ENCODE peak calls at places on chromosomes 5 and 9, in four cellular contexts. N is HepG2, S is K562, D is GM12878. R is an unnamed sample.

GRCh38 chr9:84501587-84501986 is 161.0 kb upstream of the SLC28A3 start:
- DNase-seq in N (no peak), S (no peak), D (no peak), R (no peak)

GRCh38 chr5:78327761-78328510 is 32.5 kb upstream of the SCAMP1 start:
- DNase-seq in N (no peak), S (no peak), D (no peak), R (no peak)

GRCh38 chr9:94860678-94861588 is 134.4 kb downstream of the AOPEP start:
- DNase-seq in N (no peak), S (no peak), D (peak), R (no peak)

GRCh38 chr5:89012361-89012760 is 129.4 kb upstream of the MEF2C start:
- DNase-seq in N (no peak), S (no peak), D (no peak), R (no peak)

GRCh38 chr9:123329329-123329955 is 26.6 kb upstream of the CRB2 start:
- DNase-seq in N (peak), S (peak), D (no peak), R (no peak)

GRCh38 chr9:120221844-120222243 is 358.1 kb downstream of the CDK5RAP2 start:
- DNase-seq in N (no peak), S (no peak), D (no peak), R (peak)

GRCh38 chr5:12526113-12526512 is 621.9 kb upstream of the CTNND2 start:
- DNase-seq in N (no peak), S (no peak), D (no peak), R (no peak)

GRCh38 chr9:35603986-35604577 is 980 bp upstream of the TESK1 start:
- DNase-seq in N (peak), S (peak), D (peak), R (peak)

GRCh38 chr5:133797167-133797566 is 171.3 kb downstream of the C5orf15 start:
- DNase-seq in N (no peak), S (no peak), D (no peak), R (no peak)

GRCh38 chr9:136016882-136017812 is 56.0 kb upstream of the UBAC1 start:
- DNase-seq in N (no peak), S (no peak), D (no peak), R (peak)

GRCh38 chr9:136499935-136500910 is 17.4 kb upstream of the SEC16A start:
- DNase-seq in N (no peak), S (no peak), D (no peak), R (no peak)

GRCh38 chr5:90569084-90569483 is 10.5 kb downstream of the ADGRV1 start:
- DNase-seq in N (no peak), S (no peak), D (no peak), R (no peak)

GRCh38 chr5:152560508-152561137 is 155.5 kb upstream of the NMUR2 start:
- DNase-seq in N (peak), S (peak), D (no peak), R (peak)

GRCh38 chr9:91744114-91744513 is 205.9 kb downstream of the ROR2 start:
- DNase-seq in N (no peak), S (peak), D (no peak), R (no peak)

GRCh38 chr5:40879163-40879942 is 29.9 kb upstream of the C7 start:
- DNase-seq in N (peak), S (peak), D (no peak), R (no peak)

GRCh38 chr5:278646-279045 is 7.2 kb downstream of the PDCD6 start:
- DNase-seq in N (no peak), S (no peak), D (no peak), R (no peak)

GRCh38 chr9:69715096-69715495 is 42.9 kb upstream of the APBA1 start:
- DNase-seq in N (no peak), S (no peak), D (no peak), R (no peak)

GRCh38 chr9:100377015-100377414 is 24.3 kb upstream of the TEX10 start:
- DNase-seq in N (no peak), S (no peak), D (no peak), R (no peak)

GRCh38 chr5:125002727-125003598 is 256.5 kb upstream of the ZNF608 start:
- DNase-seq in N (no peak), S (no peak), D (peak), R (no peak)

GRCh38 chr5:125011014-125011413 is 264.6 kb upstream of the ZNF608 start:
- DNase-seq in N (no peak), S (no peak), D (peak), R (no peak)

GRCh38 chr5:125006011-125006685 is 259.7 kb upstream of the ZNF608 start:
- DNase-seq in N (no peak), S (no peak), D (peak), R (no peak)

GRCh38 chr5:125004009-125004408 is 257.6 kb upstream of the ZNF608 start:
- DNase-seq in N (no peak), S (no peak), D (no peak), R (no peak)

GRCh38 chr5:125005287-125005686 is 258.8 kb upstream of the ZNF608 start:
- DNase-seq in N (no peak), S (no peak), D (no peak), R (no peak)
- TF ChIP-seq TCF7 in N (no peak), S (no peak), D (no peak), R (no peak)

GRCh38 chr5:39224196-39224754 is 4.9 kb upstream of the FYB1 start:
- DNase-seq in N (no peak), S (peak), D (no peak), R (no peak)
- TF ChIP-seq TCF7 in N (no peak), S (no peak), D (no peak), R (no peak)

DNA sequence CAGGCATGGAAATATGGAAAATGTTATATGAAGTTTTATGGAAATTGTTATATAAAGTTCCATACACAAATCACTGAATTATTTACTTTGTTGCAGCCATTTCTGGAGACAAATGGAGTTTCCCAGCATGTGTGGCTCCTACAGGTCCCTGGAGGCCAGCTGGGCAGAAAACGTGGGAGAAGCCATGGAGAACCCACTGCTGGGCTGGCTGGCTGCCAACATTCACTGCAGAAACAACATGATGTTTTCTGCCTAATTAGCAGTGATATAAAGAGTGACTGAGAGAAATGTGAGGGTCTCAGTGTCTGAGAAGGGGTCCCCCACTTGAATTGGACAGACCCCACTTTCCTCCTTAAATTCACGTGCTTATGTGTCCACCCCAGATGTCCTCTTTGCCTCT is 208.8 kb upstream of the IRX2 start:
- DNase-seq in N (no peak), S (no peak), D (no peak), R (no peak)
- TF ChIP-seq TCF7 in N (no peak), S (no peak), D (no peak), R (no peak)

DNA sequence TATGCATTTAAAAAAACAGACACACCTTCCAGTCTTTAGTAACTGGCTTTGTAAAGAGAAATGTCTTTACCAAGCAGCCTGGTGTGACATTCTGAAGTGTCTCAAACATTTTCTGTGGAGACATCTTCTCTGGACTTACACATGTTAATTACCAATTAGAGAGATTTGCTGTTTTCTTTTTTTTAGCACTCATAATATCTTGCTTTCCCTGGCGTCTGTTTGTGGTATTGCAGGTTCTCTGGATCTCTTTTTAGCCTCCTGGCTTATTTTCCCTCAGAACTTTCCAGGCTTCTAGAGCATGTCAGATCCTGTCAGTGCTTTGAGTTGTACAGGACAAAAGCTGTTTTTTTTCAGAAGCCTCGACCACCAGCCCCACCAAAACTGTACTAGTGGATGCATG is 92.5 kb downstream of the MSX2 start:
- DNase-seq in N (no peak), S (peak), D (no peak), R (no peak)
- TF ChIP-seq TCF7 in N (no peak), S (no peak), D (no peak), R (no peak)

GRCh38 chr5:140182803-140183367 is 7.9 kb downstream of the CYSTM1 start:
- DNase-seq in N (no peak), S (peak), D (no peak), R (no peak)
- TF ChIP-seq TCF7 in N (no peak), S (no peak), D (no peak), R (no peak)